ENCODE peak calls at places on chromosomes 16 and 17, in five cellular contexts. T is body of pancreas, K is aorta, S is GM23338, R is A549. D is an unnamed sample.
A peak's percentile ranks its signal among the peaks of the same experiment; 100 is the strongest.

GRCh38 chr17:76650505-76650904 is 6.9 kb upstream of the ST6GALNAC1 start:
- ATAC-seq in T (no peak), R (no peak), S (no peak), K (no peak), D (no peak)

GRCh38 chr16:49859139-49859947 is 3.4 kb upstream of the ZNF423 start:
- ATAC-seq in K (peak; percentile 48), S (peak; percentile 3), T (peak; percentile 15), R (no peak), D (no peak)

GRCh38 chr16:79658301-79659001 is 57.9 kb upstream of the MAF start:
- ATAC-seq in R (peak; percentile 84), S (no peak), K (no peak), T (no peak), D (no peak)

GRCh38 chr16:57616871-57617270 is 11.6 kb upstream of the ADGRG1 start:
- ATAC-seq in T (no peak), K (no peak), R (no peak), S (no peak), D (peak; percentile 56)

GRCh38 chr16:6343157-6343556 is 989.5 kb upstream of the RBFOX1 start:
- ATAC-seq in K (no peak), S (peak; percentile 55), T (no peak), R (no peak), D (no peak)

GRCh38 chr16:18941471-18941870 is 15.3 kb upstream of the SMG1 start:
- ATAC-seq in R (no peak), S (no peak), K (no peak), T (no peak), D (no peak)

GRCh38 chr16:78425957-78426590 is 326.6 kb downstream of the WWOX start:
- ATAC-seq in R (no peak), S (no peak), T (no peak), K (no peak), D (no peak)

GRCh38 chr17:82648761-82649474 is 674 bp upstream of the WDR45B start:
- ATAC-seq in S (peak; percentile 11), K (peak; percentile 37), R (peak; percentile 9), T (no peak), D (peak; percentile 41)

GRCh38 chr16:4376126-4376819 is 4.6 kb downstream of the VASN start:
- ATAC-seq in S (no peak), R (no peak), K (peak; percentile 79), T (peak; percentile 71), D (peak; percentile 80)

GRCh38 chr16:11499295-11500089 is 87.2 kb downstream of the LITAF start:
- ATAC-seq in T (no peak), K (no peak), R (peak; percentile 45), S (no peak), D (no peak)

GRCh38 chr17:5864910-5865657 is 205.1 kb upstream of the WSCD1 start:
- ATAC-seq in S (no peak), K (no peak), T (no peak), R (peak; percentile 19), D (no peak)

GRCh38 chr16:89720520-89720858 is 209 bp downstream of the VPS9D1 start:
- ATAC-seq in S (peak; percentile 44), R (peak; percentile 17), K (peak; percentile 43), T (peak; percentile 26), D (peak; percentile 24)

GRCh38 chr16:70800306-70800705 is 652 bp downstream of the VAC14 start:
- ATAC-seq in T (no peak), R (no peak), K (no peak), S (no peak), D (no peak)

GRCh38 chr16:35188288-35189155 is 1729.1 kb downstream of the TP53TG3F start:
- ATAC-seq in K (no peak), S (no peak), R (no peak), T (no peak), D (no peak)

GRCh38 chr16:5062790-5063765 is 2.7 kb downstream of the C16orf89 start:
- ATAC-seq in T (no peak), K (no peak), S (no peak), R (peak; percentile 46), D (no peak)

GRCh38 chr16:27270389-27270788 is 1.8 kb upstream of the NSMCE1 start:
- ATAC-seq in T (no peak), S (no peak), K (no peak), R (no peak), D (no peak)

GRCh38 chr16:74570412-74571301 is 36.3 kb downstream of the GLG1 start:
- ATAC-seq in K (no peak), S (no peak), T (peak; percentile 59), R (no peak), D (no peak)

GRCh38 chr17:28206292-28206691 is 112.7 kb upstream of the TMEM97 start:
- ATAC-seq in S (no peak), K (no peak), T (no peak), R (no peak), D (no peak)

GRCh38 chr16:13999895-14000425 is 71.2 kb upstream of the MRTFB start:
- ATAC-seq in R (no peak), T (no peak), S (no peak), K (no peak), D (no peak)

GRCh38 chr16:58027341-58028167 is 2.0 kb downstream of the MMP15 start:
- ATAC-seq in R (peak; percentile 62), K (no peak), S (peak; percentile 49), T (peak; percentile 17), D (no peak)

GRCh38 chr16:87692756-87693155 is 73.0 kb downstream of the KLHDC4 start:
- ATAC-seq in T (no peak), R (peak; percentile 12), K (no peak), S (no peak), D (no peak)

GRCh38 chr16:17328971-17329370 is 141.8 kb downstream of the XYLT1 start:
- ATAC-seq in S (no peak), R (no peak), T (no peak), K (peak; percentile 58), D (peak; percentile 59)

GRCh38 chr17:35732806-35733136 is 1.3 kb downstream of the RASL10B start:
- ATAC-seq in R (no peak), S (no peak), T (no peak), K (no peak), D (no peak)
- H3K4me3 ChIP-seq in R (no peak overlapping the region), S (peak overlapping the region; percentile 89), T (no peak overlapping the region), K (no peak overlapping the region), D (peak overlapping the region; percentile 86)

GRCh38 chr16:80903616-80904015 is 99.2 kb upstream of the CDYL2 start:
- ATAC-seq in R (no peak), K (no peak), T (no peak), S (no peak), D (no peak)

GRCh38 chr16:80896778-80897177 is 92.4 kb upstream of the CDYL2 start:
- ATAC-seq in S (no peak), K (no peak), R (no peak), T (no peak), D (no peak)

GRCh38 chr16:80899804-80900592 is 95.6 kb upstream of the CDYL2 start:
- ATAC-seq in R (no peak), T (peak; percentile 94), K (peak; percentile 96), S (no peak), D (peak; percentile 83)

GRCh38 chr16:80902306-80903154 is 98.1 kb upstream of the CDYL2 start:
- ATAC-seq in R (no peak), T (no peak), K (no peak), S (no peak), D (no peak)

GRCh38 chr16:80900593-80900954 is 96.2 kb upstream of the CDYL2 start:
- ATAC-seq in R (no peak), S (no peak), K (no peak), T (no peak), D (no peak)
- H3K27ac ChIP-seq in R (no peak overlapping the region), S (no peak overlapping the region), K (no peak overlapping the region), T (peak overlapping the region; percentile 34), D (no peak overlapping the region)

DNA sequence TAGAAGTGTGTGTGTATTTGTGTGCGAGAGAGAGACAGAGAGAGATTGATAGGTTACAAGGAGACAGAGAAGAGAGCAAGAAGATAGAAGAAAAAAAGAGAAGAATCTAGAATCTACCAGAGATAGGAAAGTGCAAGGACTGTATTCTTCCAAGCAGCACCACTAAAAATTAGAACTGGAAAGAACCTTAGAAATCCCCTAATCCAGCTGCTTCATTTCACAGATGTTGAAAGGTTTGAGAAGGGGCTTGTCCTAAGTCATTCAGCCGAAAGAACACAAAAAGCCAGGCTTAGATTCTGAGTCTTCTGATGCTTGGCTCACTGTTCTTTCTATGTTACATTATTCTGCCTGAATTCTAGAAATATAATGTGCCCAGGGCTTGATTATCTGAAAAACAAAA is 92.2 kb downstream of the HS3ST3A1 start:
- ATAC-seq in T (no peak), S (no peak), K (no peak), R (no peak), D (peak; percentile 34)
- H3K4me3 ChIP-seq in T (no peak overlapping the region), S (no peak overlapping the region), K (no peak overlapping the region), R (no peak overlapping the region), D (no peak overlapping the region)

DNA sequence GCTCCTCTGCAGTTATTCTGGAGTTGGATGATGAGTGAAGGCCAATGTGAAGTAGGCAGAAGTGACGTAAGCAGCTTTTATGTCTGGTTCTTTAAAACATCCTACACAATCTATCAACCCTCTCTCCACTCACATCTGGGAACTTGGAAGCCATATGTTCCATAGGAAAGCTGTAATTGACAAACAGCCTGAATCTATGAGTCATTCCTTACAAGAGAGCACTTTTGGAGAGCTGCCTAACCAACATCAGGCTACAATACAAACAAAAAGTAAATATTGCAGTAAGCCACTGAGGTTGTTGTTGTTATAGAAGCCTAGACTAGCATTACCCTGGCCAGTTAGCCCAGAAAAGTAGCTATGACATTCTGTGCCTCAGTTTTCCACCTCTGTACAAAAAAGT is 5.9 kb downstream of the CCL7 start:
- ATAC-seq in K (no peak), S (no peak), R (peak; percentile 54), T (no peak), D (no peak)
- H3K27ac ChIP-seq in K (no peak overlapping the region), S (no peak overlapping the region), R (no peak overlapping the region), T (no peak overlapping the region), D (no peak overlapping the region)

GRCh38 chr16:2206420-2206779 is 1.1 kb downstream of the MLST8 start:
- ATAC-seq in K (no peak), T (no peak), S (no peak), R (no peak), D (no peak)
- H3K4me3 ChIP-seq in K (no peak overlapping the region), T (no peak overlapping the region), S (peak overlapping the region; percentile 95), R (peak overlapping the region; percentile 83), D (no peak overlapping the region)

GRCh38 chr16:30844346-30844670 is 49.6 kb downstream of the BCL7C start:
- ATAC-seq in S (no peak), T (no peak), K (peak; percentile 7), R (no peak), D (no peak)

GRCh38 chr16:30843501-30843900 is 50.4 kb downstream of the BCL7C start:
- ATAC-seq in T (no peak), K (no peak), R (no peak), S (no peak), D (no peak)

GRCh38 chr16:30846649-30847402 is 47.1 kb downstream of the BCL7C start:
- ATAC-seq in S (no peak), R (no peak), K (no peak), T (no peak), D (no peak)

GRCh38 chr16:30842971-30843370 is 50.9 kb downstream of the BCL7C start:
- ATAC-seq in K (no peak), S (no peak), R (no peak), T (no peak), D (no peak)

GRCh38 chr16:30844671-30845449 is 49.0 kb downstream of the BCL7C start:
- ATAC-seq in S (peak; percentile 93), K (peak; percentile 91), T (peak; percentile 92), R (peak; percentile 89), D (peak; percentile 78)
- H3K27ac ChIP-seq in S (no peak overlapping the region), K (no peak overlapping the region), T (peak overlapping the region; percentile 34), R (peak overlapping the region; percentile 58), D (peak overlapping the region; percentile 24)